ENCODE peak calls at places on chromosomes 4 and X, in four cellular contexts. G, V, X and J are unnamed samples.

GRCh38 chr4:25089058-25089763 is 58.5 kb upstream of the LGI2 start:
- DNase-seq in G (no peak), V (no peak), X (no peak), J (no peak)

GRCh38 chrX:103517246-103517645 is 2.0 kb downstream of the RAB40A start:
- DNase-seq in G (no peak), V (peak), X (no peak), J (no peak)

GRCh38 chrX:3609800-3610199 is 103.6 kb downstream of the PRKX start:
- DNase-seq in G (no peak), V (peak), X (peak), J (no peak)

GRCh38 chr4:129543299-129543698 is 447.3 kb downstream of the C4orf33 start:
- DNase-seq in G (no peak), V (no peak), X (no peak), J (no peak)

GRCh38 chr4:185817403-185817818 is 5.4 kb upstream of the SORBS2 start:
- DNase-seq in G (no peak), V (no peak), X (no peak), J (peak)

GRCh38 chr4:84938316-84938715 is 28.2 kb downstream of the WDFY3 start:
- DNase-seq in G (no peak), V (peak), X (no peak), J (no peak)

GRCh38 chr4:76607266-76607799 is 172.3 kb downstream of the SHROOM3 start:
- DNase-seq in G (no peak), V (no peak), X (peak), J (no peak)

GRCh38 chr4:143085224-143085623 is 99.5 kb upstream of the USP38 start:
- DNase-seq in G (no peak), V (peak), X (no peak), J (no peak)

GRCh38 chrX:121109986-121110385 is 62.6 kb downstream of the GLUD2 start:
- DNase-seq in G (no peak), V (no peak), X (no peak), J (no peak)

GRCh38 chr4:67659065-67659464 is 41.9 kb downstream of the UBA6 start:
- DNase-seq in G (no peak), V (no peak), X (no peak), J (no peak)

GRCh38 chr4:6633091-6633906 is 7.2 kb upstream of the MRFAP1 start:
- DNase-seq in G (no peak), V (peak), X (no peak), J (no peak)

GRCh38 chr4:26787461-26788340 is 72.9 kb upstream of the STIM2 start:
- DNase-seq in G (no peak), V (peak), X (no peak), J (peak)

GRCh38 chrX:102720237-102721168 is at the start of gene GPRASP3:
- DNase-seq in G (peak), V (peak), X (no peak), J (peak)

GRCh38 chr4:93648258-93648657 is 180.3 kb upstream of the ATOH1 start:
- DNase-seq in G (no peak), V (no peak), X (no peak), J (no peak)

GRCh38 chr4:121199742-121200561 is 35.8 kb upstream of the TNIP3 start:
- DNase-seq in G (no peak), V (no peak), X (no peak), J (no peak)

GRCh38 chr4:138870739-138871633 is 144.6 kb upstream of the NOCT start:
- DNase-seq in G (peak), V (peak), X (peak), J (peak)

GRCh38 chr4:138681000-138681604 is 334.5 kb upstream of the NOCT start:
- DNase-seq in G (peak), V (peak), X (peak), J (no peak)

GRCh38 chr4:10502717-10503116 is 45.5 kb upstream of the ZNF518B start:
- DNase-seq in G (no peak), V (no peak), X (no peak), J (no peak)

GRCh38 chr4:175394213-175394612 is 417.9 kb downstream of the GPM6A start:
- DNase-seq in G (no peak), V (no peak), X (no peak), J (no peak)

GRCh38 chr4:7021930-7022658 is 21.1 kb upstream of the TADA2B start:
- DNase-seq in G (no peak), V (peak), X (peak), J (no peak)

GRCh38 chrX:1606476-1606875 is 8.4 kb upstream of the ASMT start:
- DNase-seq in G (no peak), V (no peak), X (no peak), J (no peak)

GRCh38 chr4:41507292-41507933 is 30.5 kb upstream of the LIMCH1 start:
- DNase-seq in G (no peak), V (no peak), X (peak), J (no peak)

GRCh38 chr4:25299476-25300203 is 12.9 kb upstream of the ZCCHC4 start:
- DNase-seq in G (no peak), V (no peak), X (no peak), J (no peak)

GRCh38 chr4:19752600-19752999 is 499.1 kb upstream of the SLIT2 start:
- DNase-seq in G (no peak), V (no peak), X (no peak), J (no peak)

GRCh38 chr4:152107736-152108500 is 347.1 kb upstream of the GATB start:
- DNase-seq in G (no peak), V (no peak), X (no peak), J (no peak)

GRCh38 chr4:155675709-155676429 is 9.2 kb downstream of the GUCY1A1 start:
- DNase-seq in G (no peak), V (no peak), X (no peak), J (no peak)

GRCh38 chr4:8192748-8193738 is 6.0 kb upstream of the SH3TC1 start:
- DNase-seq in G (no peak), V (peak), X (no peak), J (peak)
- TF ChIP-seq CTCF in G (no peak), V (peak), X (peak), J (no peak)

DNA sequence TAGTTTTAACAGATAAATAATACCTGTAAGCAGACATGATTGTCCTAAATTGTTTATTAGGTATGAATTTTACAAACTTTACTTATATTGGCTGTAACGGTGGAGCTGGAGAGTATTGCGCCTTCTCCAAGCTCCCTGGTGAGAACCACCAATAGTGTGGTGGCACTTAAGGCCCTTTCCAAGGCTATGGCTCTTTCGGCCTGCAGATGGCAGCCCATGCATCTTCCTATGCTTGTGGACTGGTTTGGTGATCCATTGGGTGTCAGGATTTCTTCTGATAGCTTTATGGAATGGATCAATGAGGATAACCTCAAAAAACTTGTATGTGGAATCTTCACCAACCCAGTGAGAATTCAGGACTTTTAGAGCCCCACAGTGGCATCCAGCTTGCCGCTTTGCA is 7.8 kb downstream of the LARP1B start:
- DNase-seq in G (peak), V (peak), X (no peak), J (no peak)
- TF ChIP-seq CTCF in G (peak), V (peak), X (peak), J (no peak)

GRCh38 chr4:15006416-15007024 is 4.2 kb downstream of the CPEB2 start:
- DNase-seq in G (no peak), V (peak), X (no peak), J (no peak)
- TF ChIP-seq CTCF in G (peak), V (peak), X (peak), J (no peak)

DNA sequence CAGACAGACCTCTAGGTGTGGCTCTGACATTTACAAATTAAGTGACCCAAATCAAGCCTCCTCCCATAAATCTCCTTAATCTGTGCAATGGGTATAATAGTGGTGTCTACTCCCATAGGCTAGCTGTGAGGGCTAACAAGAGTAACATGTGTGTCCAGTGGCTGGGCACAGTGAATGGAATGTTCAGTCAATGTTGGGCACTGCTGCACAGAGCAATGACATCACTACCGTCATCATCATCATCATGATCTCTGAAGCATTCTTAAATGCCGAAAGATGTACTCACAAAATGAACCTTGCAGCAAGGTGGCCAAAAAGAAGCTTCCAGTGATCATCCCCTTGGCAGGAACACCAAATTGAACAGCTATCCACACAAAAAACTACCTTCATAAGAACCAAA is 43.5 kb downstream of the CHRNA9 start:
- DNase-seq in G (no peak), V (no peak), X (no peak), J (no peak)
- TF ChIP-seq CTCF in G (no peak), V (no peak), X (no peak), J (no peak)

DNA sequence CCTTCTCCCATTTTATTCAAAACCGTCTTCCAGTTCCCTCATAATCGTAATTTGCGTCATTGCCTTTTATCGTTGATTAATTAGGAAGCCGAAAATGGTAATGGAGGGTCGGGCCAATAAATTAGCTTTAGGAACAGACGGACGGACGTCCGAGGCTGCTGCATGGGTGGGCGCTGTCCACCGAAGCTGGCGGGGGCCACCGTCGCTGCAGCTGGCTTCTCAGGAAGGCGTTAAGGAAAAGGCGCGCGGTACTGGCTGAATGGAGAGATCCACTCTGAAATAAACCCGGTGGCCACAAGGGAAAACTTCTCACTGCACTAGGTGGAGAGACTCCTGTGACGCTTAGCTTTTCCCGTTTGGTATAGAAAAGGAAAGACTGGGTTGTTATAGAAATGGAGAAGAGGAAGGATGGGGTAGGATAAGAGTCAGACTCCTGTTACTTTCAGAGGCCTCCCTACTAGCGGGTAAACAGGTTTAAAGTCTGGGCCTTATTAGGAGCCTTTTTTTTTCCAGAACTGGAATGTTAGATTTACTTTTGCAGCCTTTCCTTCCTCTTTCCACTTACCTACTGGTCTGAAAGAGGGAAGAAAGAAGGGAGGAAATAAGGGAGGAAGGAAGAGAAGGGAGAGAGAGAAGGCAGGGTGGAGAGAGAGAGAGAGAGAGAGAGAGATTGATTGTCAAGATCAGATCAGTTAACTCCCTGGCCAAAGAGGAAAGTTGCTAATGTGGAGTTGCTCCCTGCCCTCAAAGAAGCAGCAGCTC is 11.3 kb upstream of the PRDM8 start:
- DNase-seq in G (peak), V (no peak), X (no peak), J (no peak)
- TF ChIP-seq CTCF in G (no peak), V (no peak), X (no peak), J (no peak)

GRCh38 chr4:17763352-17763890 is 18.0 kb downstream of the FAM184B start:
- DNase-seq in G (no peak), V (no peak), X (no peak), J (no peak)

GRCh38 chr4:17763931-17764330 is 17.5 kb downstream of the FAM184B start:
- DNase-seq in G (no peak), V (no peak), X (no peak), J (no peak)

GRCh38 chr4:17760602-17761001 is 20.8 kb downstream of the FAM184B start:
- DNase-seq in G (no peak), V (no peak), X (no peak), J (no peak)

GRCh38 chr4:17761062-17761461 is 20.4 kb downstream of the FAM184B start:
- DNase-seq in G (no peak), V (no peak), X (no peak), J (no peak)

GRCh38 chr4:17762705-17763104 is 18.7 kb downstream of the FAM184B start:
- DNase-seq in G (no peak), V (peak), X (no peak), J (no peak)
- TF ChIP-seq CTCF in G (no peak), V (peak), X (no peak), J (no peak)

GRCh38 chr4:145014365-145014764 is 83.6 kb downstream of the ANAPC10 start:
- DNase-seq in G (no peak), V (no peak), X (no peak), J (no peak)
- TF ChIP-seq CTCF in G (no peak), V (no peak), X (no peak), J (no peak)

GRCh38 chrX:50067435-50068292 is 133.1 kb downstream of the AKAP4 start:
- DNase-seq in G (peak), V (peak), X (no peak), J (no peak)
- TF ChIP-seq CTCF in G (no peak), V (peak), X (no peak), J (no peak)